ENCODE peak calls at places on chromosomes 1 and 21, in four cellular contexts. G is sigmoid colon, V is A549, N is K562. X is an unnamed sample. For H3K9me3, the result is how much of the 10 kb centered on the place peaks cover.

GRCh38 chr21:39024538-39024937 is 158.7 kb downstream of the PSMG1 start:
- DNase-seq in G (peak), N (no peak), V (no peak), X (no peak)

GRCh38 chr1:181208076-181208475 is 119.6 kb downstream of the IER5 start:
- DNase-seq in N (no peak), V (no peak), G (no peak), X (no peak)

GRCh38 chr1:97820470-97821188 is 100.2 kb downstream of the DPYD start:
- DNase-seq in G (no peak), V (no peak), N (no peak), X (no peak)

GRCh38 chr1:200415693-200416593 is 6.1 kb upstream of the ZNF281 start:
- DNase-seq in G (peak), V (peak), N (no peak), X (no peak)

GRCh38 chr1:176241385-176242015 is 34.4 kb upstream of the COP1 start:
- DNase-seq in G (no peak), N (no peak), V (peak), X (no peak)

GRCh38 chr1:178607718-178608408 is 95.0 kb downstream of the TEX35 start:
- DNase-seq in V (no peak), G (no peak), N (no peak), X (no peak)

GRCh38 chr1:207647966-207648906 is 3.3 kb downstream of the CR1L start:
- DNase-seq in N (no peak), G (no peak), V (no peak), X (peak)

GRCh38 chr1:157217486-157217885 is 79.3 kb upstream of the ETV3 start:
- DNase-seq in V (no peak), N (no peak), G (no peak), X (peak)

GRCh38 chr1:151024540-151025146 is 11.7 kb upstream of the BNIPL start:
- DNase-seq in N (peak), V (peak), G (peak), X (peak)

GRCh38 chr1:57572016-57572415 is 148.2 kb upstream of the DAB1 start:
- DNase-seq in V (no peak), G (no peak), N (no peak), X (no peak)

GRCh38 chr1:37811027-37811655 is 3.1 kb upstream of the YRDC start:
- DNase-seq in G (peak), N (peak), V (peak), X (no peak)

GRCh38 chr1:48450505-48450904 is 21.5 kb downstream of the SPATA6 start:
- DNase-seq in V (no peak), G (no peak), N (no peak), X (no peak)

GRCh38 chr1:112397051-112397471 is 1.0 kb downstream of the CTTNBP2NL start:
- DNase-seq in G (no peak), V (no peak), N (no peak), X (no peak)

GRCh38 chr1:17792421-17792820 is 37.3 kb downstream of the ACTL8 start:
- DNase-seq in N (no peak), G (no peak), V (no peak), X (no peak)

GRCh38 chr1:177170756-177171535 is at the start of gene BRINP2:
- DNase-seq in G (no peak), N (no peak), V (peak), X (no peak)

GRCh38 chr1:42999308-42999707 is 40.6 kb upstream of the SLC2A1 start:
- DNase-seq in N (no peak), G (no peak), V (no peak), X (no peak)

GRCh38 chr1:100936194-100936967 is 40.5 kb downstream of the SLC30A7 start:
- DNase-seq in G (no peak), N (no peak), V (no peak), X (no peak)

GRCh38 chr1:10685851-10686403 is 110.5 kb downstream of the CASZ1 start:
- DNase-seq in V (no peak), N (no peak), G (no peak), X (no peak)

GRCh38 chr1:67683736-67684525 is 1.1 kb upstream of the GADD45A start:
- DNase-seq in N (peak), V (no peak), G (no peak), X (no peak)

GRCh38 chr1:164768045-164768402 is 209.0 kb downstream of the PBX1 start:
- DNase-seq in V (no peak), N (no peak), G (no peak), X (no peak)

GRCh38 chr1:51325391-51325790 is 5.0 kb downstream of the TTC39A start:
- DNase-seq in V (no peak), N (no peak), G (no peak), X (no peak)

GRCh38 chr1:16020325-16020724 is 1.5 kb upstream of the CLCNKA start:
- DNase-seq in V (no peak), N (no peak), G (no peak), X (no peak)

GRCh38 chr1:187474266-187474665 is 645.5 kb downstream of the PLA2G4A start:
- DNase-seq in G (no peak), N (no peak), V (no peak), X (no peak)

GRCh38 chr1:200666309-200666708 is 3.4 kb downstream of the DDX59 start:
- DNase-seq in G (no peak), N (no peak), V (no peak), X (no peak)

GRCh38 chr1:62597281-62597680 is at the start of gene ANGPTL3:
- DNase-seq in G (no peak), V (no peak), N (no peak), X (no peak)

GRCh38 chr1:25711555-25712298 is 88.3 kb upstream of the SELENON start:
- DNase-seq in V (no peak), G (peak), N (peak), X (no peak)

GRCh38 chr21:45636921-45637646 is 6.4 kb upstream of the PCBP3 start:
- DNase-seq in G (no peak), N (no peak), V (no peak), X (no peak)

GRCh38 chr1:94971491-94971924 is 44.6 kb upstream of the CNN3 start:
- DNase-seq in G (no peak), V (no peak), N (no peak), X (no peak)

GRCh38 chr1:234971586-234972297 is 156.9 kb downstream of the TOMM20 start:
- DNase-seq in V (no peak), N (no peak), G (no peak), X (no peak)

GRCh38 chr1:230753586-230754251 is 6.5 kb downstream of the CAPN9 start:
- DNase-seq in V (no peak), G (no peak), N (peak), X (no peak)

GRCh38 chr1:189962171-189962570 is 515.5 kb downstream of the BRINP3 start:
- DNase-seq in V (no peak), G (no peak), N (no peak), X (no peak)

GRCh38 chr1:55378582-55378981 is 163.4 kb upstream of the USP24 start:
- DNase-seq in V (no peak), G (peak), N (peak), X (peak)

GRCh38 chr1:165890684-165891083 is 63.3 kb downstream of the UCK2 start:
- DNase-seq in G (no peak), N (no peak), V (no peak), X (no peak)

GRCh38 chr1:165892935-165893334 is 65.5 kb downstream of the UCK2 start:
- DNase-seq in G (no peak), V (no peak), N (no peak), X (no peak)

GRCh38 chr1:165888552-165888920 is 61.1 kb downstream of the UCK2 start:
- DNase-seq in N (no peak), V (no peak), G (no peak), X (no peak)

GRCh38 chr1:165893507-165893906 is 66.1 kb downstream of the UCK2 start:
- DNase-seq in G (no peak), N (no peak), V (no peak), X (no peak)

GRCh38 chr1:165891461-165891860 is 64.0 kb downstream of the UCK2 start:
- DNase-seq in V (no peak), G (no peak), N (no peak), X (no peak)
- H3K27ac ChIP-seq in V (no peak), G (no peak), N (no peak), X (no peak)

GRCh38 chr1:228242313-228242864 is 34.5 kb downstream of the OBSCN start:
- DNase-seq in N (no peak), V (no peak), G (no peak), X (no peak)
- H3K9me3 ChIP-seq in N (under half), V (half or more), G (under half), X (half or more)

GRCh38 chr1:52518962-52519361 is 33.9 kb downstream of the TUT4 start:
- DNase-seq in N (no peak), G (no peak), V (no peak), X (no peak)
- TF ChIP-seq EP300 in N (no peak), G (no peak), V (no peak), X (no peak)

GRCh38 chr1:110674337-110675059 is at the start of gene KCNA3:
- DNase-seq in G (no peak), N (no peak), V (no peak), X (no peak)
- H3K27ac ChIP-seq in G (no peak), N (no peak), V (no peak), X (no peak)

GRCh38 chr1:152415454-152416227 is 1.6 kb upstream of the CRNN start:
- DNase-seq in G (no peak), N (no peak), V (no peak), X (peak)
- H3K9me3 ChIP-seq in G (under half), N (under half), V (under half), X (under half)

GRCh38 chr1:9239622-9240401 is 5.2 kb downstream of the H6PD start:
- DNase-seq in N (no peak), G (peak), V (no peak), X (peak)
- TF ChIP-seq EP300 in N (no peak), G (peak), V (no peak), X (peak)

GRCh38 chr1:183435497-183435896 is 17.3 kb upstream of the NMNAT2 start:
- DNase-seq in G (no peak), V (no peak), N (no peak), X (no peak)
- H3K27ac ChIP-seq in G (no peak), V (no peak), N (no peak), X (no peak)

GRCh38 chr21:10425856-10426255 is 95.5 kb upstream of the TPTE start:
- DNase-seq in G (no peak), N (peak), V (no peak), X (peak)
- H3K9me3 ChIP-seq in G (under half), N (under half), V (under half), X (under half)

X was measured in esophagus muscularis mucosa.